ENCODE peak calls at places on chromosomes 2 and 18, in eight cellular contexts. R is left colon; X is Panc1; Q is ELF-1; C is stimulated activated CD4-positive, alpha-beta T cell treated with anti-CD3 and anti-CD28 coated beads, TNF-alpha, amount 100 ng/mL, for 4 hours; D is aorta; J is activated CD4-positive, CD25-positive, alpha-beta regulatory T cell treated with anti-CD3 and anti-CD28 coated beads, Interleukin-2, amount 50 U/mL, for 72 hours; Y is hepatocyte. G is an unnamed sample.

GRCh38 chr2:85806358-85807118 is 52.7 kb downstream of the ATOH8 start:
- DNase-seq in D (no peak), Q (no peak), J (no peak), Y (peak), C (no peak), X (no peak), R (no peak), G (no peak)

GRCh38 chr18:59904051-59904601 is 4.3 kb downstream of the PMAIP1 start:
- DNase-seq in R (no peak), J (no peak), Y (no peak), C (no peak), D (no peak), X (no peak), Q (no peak), G (no peak)

GRCh38 chr2:74383254-74383653 is 3.1 kb upstream of the DCTN1 start:
- DNase-seq in R (no peak), Y (no peak), J (no peak), Q (no peak), C (no peak), X (no peak), D (no peak), G (no peak)

GRCh38 chr2:1415501-1415900 is 2.2 kb downstream of the TPO start:
- DNase-seq in Y (no peak), R (no peak), D (no peak), Q (no peak), J (no peak), C (no peak), X (no peak), G (no peak)

GRCh38 chr2:126678278-126679073 is 22.5 kb downstream of the GYPC start:
- DNase-seq in Q (no peak), J (no peak), D (no peak), Y (no peak), X (no peak), C (no peak), R (no peak), G (no peak)

GRCh38 chr2:233164117-233164516 is 87.4 kb upstream of the ATG16L1 start:
- DNase-seq in Q (no peak), C (no peak), Y (no peak), D (no peak), X (no peak), J (no peak), R (no peak), G (no peak)

GRCh38 chr2:102527086-102527485 is 54.1 kb downstream of the SLC9A4 start:
- DNase-seq in Y (no peak), X (no peak), J (no peak), C (no peak), Q (no peak), D (no peak), R (no peak), G (no peak)

GRCh38 chr2:172556284-172557033 is 569 bp downstream of the PDK1 start:
- DNase-seq in D (peak), R (peak), X (no peak), Y (peak), C (peak), J (peak), Q (peak), G (peak)

GRCh38 chr2:43293744-43294695 is 67.6 kb upstream of the ZFP36L2 start:
- DNase-seq in Y (peak), X (peak), C (peak), Q (peak), D (no peak), R (no peak), J (peak), G (peak)

GRCh38 chr2:118190365-118190916 is 102.2 kb downstream of the INSIG2 start:
- DNase-seq in J (no peak), D (no peak), C (no peak), Y (no peak), Q (no peak), X (no peak), R (no peak), G (no peak)

GRCh38 chr2:165016772-165017411 is 61.6 kb upstream of the SLC38A11 start:
- DNase-seq in Y (peak), R (no peak), D (no peak), C (no peak), Q (peak), J (no peak), X (peak), G (no peak)

GRCh38 chr18:59993560-59993959 is 93.8 kb downstream of the PMAIP1 start:
- DNase-seq in J (no peak), C (no peak), D (no peak), R (no peak), Y (no peak), X (no peak), Q (no peak), G (no peak)

GRCh38 chr2:23206652-23207051 is 178.3 kb upstream of the KLHL29 start:
- DNase-seq in R (no peak), Y (no peak), J (no peak), Q (no peak), C (no peak), X (no peak), D (no peak), G (no peak)

GRCh38 chr18:65498605-65499004 is 252.2 kb upstream of the CDH7 start:
- DNase-seq in X (no peak), R (no peak), Q (peak), C (no peak), D (no peak), J (no peak), Y (no peak), G (no peak)

GRCh38 chr18:62425465-62426190 is 97.2 kb upstream of the ZCCHC2 start:
- DNase-seq in J (peak), X (peak), D (peak), Y (peak), Q (peak), C (peak), R (peak), G (peak)

GRCh38 chr18:75854174-75854573 is 426.7 kb upstream of the SMIM21 start:
- DNase-seq in D (no peak), J (no peak), Y (no peak), R (peak), Q (peak), X (no peak), C (no peak), G (no peak)

GRCh38 chr2:20532634-20533437 is 86.0 kb downstream of the RHOB start:
- DNase-seq in Y (no peak), X (no peak), Q (peak), D (no peak), C (no peak), J (no peak), R (no peak), G (no peak)

GRCh38 chr2:148614332-148615049 is 30.1 kb upstream of the EPC2 start:
- DNase-seq in Y (peak), J (no peak), C (no peak), D (peak), Q (peak), R (no peak), X (no peak), G (no peak)